ENCODE peak calls at places on chromosomes 5 and 9, in nine cellular contexts. T is naive thymus-derived CD8-positive, alpha-beta T cell; S is Right ventricle myocardium superior; Q is neural progenitor cell; A is heart left ventricle; X is stimulated activated CD4-positive, alpha-beta T cell treated with anti-CD3 and anti-CD28 coated beads, Interleukin-1b, Interleukin-23, amount 100 ng/mL, for 4 hours; L is foreskin keratinocyte; Z is GM12878; J is activated CD8-positive, alpha-beta memory T cell treated with anti-CD3 and anti-CD28 coated beads, Interleukin-2, amount 50 U/mL, for 48 hours. M is an unnamed sample.
A peak's percentile ranks its signal among the peaks of the same experiment; 100 is the strongest.

GRCh38 chr9:38176256-38176655 is 107.2 kb upstream of the SHB start:
- DNase-seq in J (no peak), S (no peak), Q (no peak), L (no peak), Z (no peak), T (no peak), A (no peak), X (no peak), M (no peak)

GRCh38 chr5:138844812-138845513 is 30.2 kb downstream of the LRRTM2 start:
- DNase-seq in T (no peak), S (no peak), A (no peak), X (no peak), Q (no peak), J (no peak), L (peak; percentile 74), Z (no peak), M (no peak)

GRCh38 chr5:107739661-107740060 is 68.9 kb upstream of the EFNA5 start:
- DNase-seq in A (no peak), L (peak; percentile 41), X (no peak), Q (no peak), S (no peak), Z (no peak), T (no peak), J (no peak), M (no peak)

GRCh38 chr5:73759771-73760170 is 133.8 kb downstream of the ARHGEF28 start:
- DNase-seq in T (no peak), Q (no peak), L (no peak), X (no peak), Z (no peak), S (no peak), J (no peak), A (no peak), M (no peak)

GRCh38 chr5:136769900-136770684 is 404.7 kb upstream of the TRPC7 start:
- DNase-seq in J (peak; percentile 63), A (peak; percentile 72), L (no peak), Q (peak; percentile 87), Z (no peak), T (no peak), S (peak; percentile 69), X (no peak), M (peak; percentile 91)

GRCh38 chr9:27090231-27090630 is 18.8 kb upstream of the TEK start:
- DNase-seq in X (no peak), T (no peak), A (no peak), Z (no peak), S (no peak), Q (no peak), J (no peak), L (no peak), M (no peak)

GRCh38 chr5:53151713-53152458 is 42.3 kb upstream of the MOCS2 start:
- DNase-seq in A (no peak), L (no peak), X (no peak), J (no peak), S (no peak), Q (no peak), Z (no peak), T (no peak), M (no peak)

GRCh38 chr9:85056203-85056572 is 386.7 kb downstream of the NTRK2 start:
- DNase-seq in J (no peak), S (no peak), X (no peak), A (no peak), Z (peak; percentile 64), L (no peak), Q (no peak), T (no peak), M (no peak)

GRCh38 chr5:113087994-113088519 is 111.5 kb downstream of the DCP2 start:
- DNase-seq in L (no peak), X (no peak), Z (no peak), A (no peak), T (no peak), J (no peak), S (no peak), Q (no peak), M (no peak)

GRCh38 chr9:121820286-121821005 is 169.0 kb downstream of the DAB2IP start:
- DNase-seq in S (no peak), T (no peak), L (no peak), X (no peak), Q (no peak), Z (no peak), J (no peak), A (peak; percentile 13), M (no peak)

GRCh38 chr9:127910613-127911205 is 6.1 kb downstream of the ST6GALNAC4 start:
- DNase-seq in J (no peak), L (no peak), T (no peak), Z (no peak), X (no peak), S (no peak), A (no peak), Q (no peak), M (no peak)

GRCh38 chr5:150644058-150644457 is 3.6 kb downstream of the SYNPO start:
- DNase-seq in A (peak; percentile 10), Q (peak; percentile 41), S (no peak), X (no peak), T (no peak), Z (no peak), L (no peak), J (no peak), M (no peak)

GRCh38 chr9:135961277-135961705 is at the start of gene UBAC1:
- DNase-seq in A (peak; percentile 98), X (peak; percentile 90), Q (peak; percentile 98), Z (peak; percentile 63), T (peak; percentile 89), S (peak; percentile 99), L (peak; percentile 74), J (peak; percentile 97), M (peak; percentile 100)

M was measured in iPS-NIHi11.